ENCODE peak calls at places on chromosomes 6 and 20, in four cellular contexts. F is progenitor cell of endocrine pancreas; S is CD8-positive, alpha-beta memory T cell; G is substantia nigra. X is an unnamed sample.

GRCh38 chr20:24698706-24699206 is 229.3 kb downstream of the SYNDIG1 start:
- DNase-seq in G (no peak), S (no peak), F (no peak), X (no peak)

GRCh38 chr6:17486680-17487079 is 93.3 kb downstream of the CAP2 start:
- DNase-seq in G (no peak), S (no peak), F (no peak), X (no peak)

GRCh38 chr6:136822051-136822378 is 377 bp upstream of the PEX7 start:
- DNase-seq in S (no peak), F (no peak), G (no peak), X (peak; percentile 33)

GRCh38 chr20:47551841-47552240 is 50.2 kb downstream of the NCOA3 start:
- DNase-seq in F (no peak), G (no peak), S (no peak), X (no peak)

GRCh38 chr6:30763618-30764489 is 19.5 kb upstream of the IER3 start:
- DNase-seq in S (no peak), G (no peak), F (no peak), X (no peak)

GRCh38 chr20:2515203-2515602 is 6.5 kb upstream of the ZNF343 start:
- DNase-seq in S (no peak), F (no peak), G (no peak), X (no peak)

GRCh38 chr6:27238010-27238983 is 9.2 kb upstream of the PRSS16 start:
- DNase-seq in S (no peak), F (no peak), G (no peak), X (no peak)

GRCh38 chr20:64205611-64206026 is 41.4 kb downstream of the MYT1 start:
- DNase-seq in S (no peak), F (no peak), G (peak; percentile 28), X (no peak)

GRCh38 chr6:129501401-129502051 is 208.5 kb downstream of the ARHGAP18 start:
- DNase-seq in G (peak; percentile 20), S (no peak), F (no peak), X (no peak)

GRCh38 chr6:84093405-84094049 is 60.0 kb downstream of the MRAP2 start:
- DNase-seq in S (no peak), F (no peak), G (no peak), X (no peak)

GRCh38 chr6:146968041-146968760 is 236.0 kb upstream of the STXBP5 start:
- DNase-seq in S (no peak), G (no peak), F (no peak), X (no peak)

GRCh38 chr20:4406627-4407026 is 315.1 kb upstream of the PRND start:
- DNase-seq in G (no peak), F (no peak), S (no peak), X (no peak)

X was measured in stimulated activated CD4-positive, alpha-beta T cell treated with anti-CD3 and anti-CD28 coated beads, Interleukin-1b, Interleukin-23, amount 100 ng/mL, for 48 hours.